ENCODE peak calls at places on chromosomes 1 and 21, in five cellular contexts. V is B cell, E is left ventricle myocardium inferior, Q is bronchial epithelial cell, X is GM20000. D is an unnamed sample.

GRCh38 chr1:17903386-17903785 is 148.3 kb downstream of the ACTL8 start:
- DNase-seq in V (no peak), E (no peak), Q (no peak), X (no peak), D (no peak)

GRCh38 chr1:43345119-43345518 is 7.5 kb downstream of the MPL start:
- DNase-seq in V (no peak), E (no peak), Q (peak; percentile 20), X (no peak), D (no peak)

GRCh38 chr21:16124397-16125130 is 394.8 kb downstream of the USP25 start:
- DNase-seq in V (no peak), E (no peak), Q (peak; percentile 97), X (no peak), D (no peak)

GRCh38 chr1:199629624-199630023 is 397.9 kb upstream of the NR5A2 start:
- DNase-seq in V (no peak), E (no peak), Q (peak; percentile 91), X (no peak), D (no peak)

GRCh38 chr1:185896863-185897262 is 162.7 kb downstream of the HMCN1 start:
- DNase-seq in V (no peak), E (no peak), Q (peak; percentile 25), X (no peak), D (no peak)

GRCh38 chr1:50272923-50273322 is 150.3 kb downstream of the DMRTA2 start:
- DNase-seq in V (no peak), E (no peak), Q (no peak), X (no peak), D (no peak)

GRCh38 chr21:14058566-14058965 is 152.2 kb downstream of the LIPI start:
- DNase-seq in V (no peak), E (no peak), Q (no peak), X (no peak), D (no peak)

GRCh38 chr1:19319196-19319595 is 7.1 kb downstream of the SLC66A1 start:
- DNase-seq in V (no peak), E (no peak), Q (peak; percentile 52), X (no peak), D (no peak)

GRCh38 chr1:36525166-36525565 is 42.5 kb upstream of the CSF3R start:
- DNase-seq in V (no peak), E (no peak), Q (no peak), X (no peak), D (no peak)

GRCh38 chr1:23868848-23869450 is 859 bp upstream of the FUCA1 start:
- DNase-seq in V (no peak), E (no peak), Q (no peak), X (peak; percentile 31), D (no peak)

GRCh38 chr1:151371340-151371739 is 1.2 kb downstream of the SELENBP1 start:
- DNase-seq in V (no peak), E (peak; percentile 66), Q (peak; percentile 21), X (no peak), D (no peak)

GRCh38 chr21:16308269-16308668 is 578.5 kb downstream of the USP25 start:
- DNase-seq in V (no peak), E (no peak), Q (peak; percentile 61), X (peak; percentile 10), D (no peak)

GRCh38 chr1:167428418-167428817 is 89.9 kb downstream of the CD247 start:
- DNase-seq in V (no peak), E (no peak), Q (peak; percentile 28), X (no peak), D (no peak)

GRCh38 chr1:18818036-18818435 is 41.4 kb downstream of the TAS1R2 start:
- DNase-seq in V (no peak), E (no peak), Q (no peak), X (no peak), D (no peak)

GRCh38 chr1:33537885-33538284 is 65.4 kb downstream of the ZSCAN20 start:
- DNase-seq in V (no peak), E (no peak), Q (no peak), X (no peak), D (no peak)

GRCh38 chr1:176799327-176799726 is 336.4 kb downstream of the PAPPA2 start:
- DNase-seq in V (no peak), E (no peak), Q (no peak), X (no peak), D (no peak)

GRCh38 chr1:91651671-91652071 is 151.0 kb downstream of the CDC7 start:
- DNase-seq in V (no peak), E (peak; percentile 48), Q (no peak), X (no peak), D (no peak)

GRCh38 chr21:39525129-39525528 is 73.4 kb downstream of the SH3BGR start:
- DNase-seq in V (no peak), E (peak; percentile 42), Q (no peak), X (no peak), D (no peak)

GRCh38 chr1:117930173-117930447 is 571 bp downstream of the WDR3 start:
- DNase-seq in V (no peak), E (no peak), Q (no peak), X (peak; percentile 3), D (peak; percentile 2)

GRCh38 chr21:26116456-26117011 is 54.0 kb downstream of the APP start:
- DNase-seq in V (no peak), E (no peak), Q (no peak), X (no peak), D (no peak)

GRCh38 chr1:247332215-247332900 is 691 bp upstream of the ZNF496 start:
- DNase-seq in V (peak; percentile 82), E (peak; percentile 60), Q (no peak), X (peak; percentile 82), D (peak; percentile 75)

GRCh38 chr1:163278602-163279001 is 43.2 kb upstream of the NUF2 start:
- DNase-seq in V (no peak), E (no peak), Q (no peak), X (no peak), D (no peak)

GRCh38 chr1:1004780-1005697 is 5.1 kb upstream of the HES4 start:
- DNase-seq in V (peak; percentile 41), E (no peak), Q (no peak), X (peak; percentile 57), D (no peak)

DNA sequence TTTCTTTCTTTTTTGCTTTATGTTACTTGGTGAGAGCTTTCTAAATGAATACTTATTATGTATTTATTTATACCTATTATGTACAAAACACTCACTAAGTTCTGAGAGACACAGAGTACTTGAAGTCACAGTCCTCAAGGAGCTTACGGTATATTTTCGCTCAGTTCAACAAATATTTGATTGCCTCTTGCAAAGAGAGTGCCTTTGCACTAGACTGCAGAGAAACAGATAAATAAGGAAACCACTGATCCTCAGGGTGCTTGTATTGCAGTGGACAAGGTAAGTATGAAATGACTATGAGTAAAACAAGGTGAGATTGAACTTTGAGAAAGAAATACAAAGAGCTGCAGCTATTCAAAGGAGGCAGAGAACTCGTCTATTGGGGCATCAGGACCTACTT is 123.3 kb downstream of the C1orf21 start:
- DNase-seq in V (no peak), E (no peak), Q (no peak), X (no peak), D (no peak)
- TF ChIP-seq CTCF in V (no peak), E (no peak), Q (no peak), X (no peak), D (no peak)

GRCh38 chr21:41979335-41979734 is 25.5 kb upstream of the C2CD2 start:
- DNase-seq in V (no peak), E (no peak), Q (no peak), X (no peak), D (no peak)
- TF ChIP-seq CTCF in V (no peak), E (no peak), Q (no peak), X (no peak), D (no peak)

GRCh38 chr1:15538750-15539149 is 12.1 kb downstream of the DNAJC16 start:
- DNase-seq in V (no peak), E (no peak), Q (no peak), X (no peak), D (no peak)
- TF ChIP-seq CTCF in V (no peak), E (no peak), Q (no peak), X (no peak), D (no peak)

GRCh38 chr21:35048706-35049617 is at the start of gene RUNX1:
- DNase-seq in V (peak; percentile 70), E (no peak), Q (peak; percentile 79), X (peak; percentile 72), D (peak; percentile 70)
- TF ChIP-seq CTCF in V (no peak), E (no peak), Q (no peak), X (no peak), D (no peak)

DNA sequence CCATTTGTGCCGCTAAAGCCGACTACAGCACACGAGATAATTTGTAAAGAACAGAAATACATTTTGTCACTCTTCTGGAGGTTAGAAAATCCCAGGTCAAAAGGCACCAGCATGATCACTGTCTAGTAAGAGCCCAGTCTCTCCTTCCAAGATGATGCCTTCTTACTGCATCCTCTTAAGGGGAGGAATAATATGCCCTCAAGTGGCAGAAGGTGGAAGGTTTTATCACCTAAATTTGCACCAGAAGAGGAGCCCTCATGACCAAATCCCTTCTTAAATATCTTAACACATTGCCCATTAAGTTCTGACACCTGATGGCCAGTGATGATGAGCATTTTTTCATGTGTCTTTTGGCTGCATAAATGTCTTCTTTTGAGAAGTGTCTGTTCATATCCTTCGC is 326.7 kb upstream of the RGS18 start:
- DNase-seq in V (no peak), E (no peak), Q (peak; percentile 3), X (no peak), D (no peak)
- TF ChIP-seq CTCF in V (no peak), E (no peak), Q (no peak), X (no peak), D (no peak)

GRCh38 chr1:219731771-219732170 is 118.9 kb upstream of the ZC3H11B start:
- DNase-seq in V (no peak), E (no peak), Q (no peak), X (no peak), D (no peak)
- TF ChIP-seq CTCF in V (no peak), E (no peak), Q (no peak), X (no peak), D (no peak)

D was measured in GM10248.